ENCODE peak calls at places on chromosomes 11 and 22, in six cellular contexts. O is H1; A is effector memory CD8-positive, alpha-beta T cell; Q is HAP-1; F is AG04450; J is lower lobe of right lung. N is an unnamed sample.

GRCh38 chr11:19276859-19277808 is 36.4 kb upstream of the E2F8 start:
- DNase-seq in O (no peak), A (no peak), Q (no peak), F (no peak), J (no peak), N (no peak)

GRCh38 chr22:26394787-26395186 is 34.3 kb upstream of the ASPHD2 start:
- DNase-seq in O (no peak), A (no peak), Q (peak), F (no peak), J (no peak), N (no peak)

GRCh38 chr22:24728790-24729637 is 45.5 kb downstream of the PIWIL3 start:
- DNase-seq in O (no peak), A (no peak), Q (no peak), F (peak), J (no peak), N (no peak)

GRCh38 chr22:35997438-35997837 is 31.2 kb downstream of the RBFOX2 start:
- DNase-seq in O (no peak), A (no peak), Q (no peak), F (no peak), J (no peak), N (no peak)

GRCh38 chr22:31244044-31244942 is 32.2 kb downstream of the LIMK2 start:
- DNase-seq in O (peak), A (no peak), Q (peak), F (peak), J (no peak), N (no peak)

GRCh38 chr11:47889714-47890441 is 41.7 kb upstream of the NUP160 start:
- DNase-seq in O (no peak), A (no peak), Q (no peak), F (no peak), J (no peak), N (no peak)

GRCh38 chr22:45212306-45212709 is 28.4 kb downstream of the KIAA0930 start:
- DNase-seq in O (no peak), A (no peak), Q (no peak), F (peak), J (peak), N (peak)

GRCh38 chr11:69239320-69240040 is 54.5 kb upstream of the MYEOV start:
- DNase-seq in O (no peak), A (no peak), Q (no peak), F (no peak), J (no peak), N (no peak)

GRCh38 chr11:12031856-12032526 is 23.6 kb upstream of the DKK3 start:
- DNase-seq in O (no peak), A (no peak), Q (no peak), F (no peak), J (no peak), N (no peak)

GRCh38 chr11:132312161-132312560 is 941.7 kb downstream of the NTM start:
- DNase-seq in O (no peak), A (no peak), Q (no peak), F (peak), J (no peak), N (no peak)

GRCh38 chr11:64052938-64053622 is 17.3 kb downstream of the FLRT1 start:
- DNase-seq in O (no peak), A (no peak), Q (no peak), F (no peak), J (no peak), N (no peak)

GRCh38 chr11:64121637-64122410 is 44.1 kb downstream of the MACROD1 start:
- DNase-seq in O (no peak), A (no peak), Q (peak), F (peak), J (no peak), N (no peak)

GRCh38 chr11:117410861-117411725 is 83.4 kb downstream of the CEP164 start:
- DNase-seq in O (no peak), A (no peak), Q (no peak), F (no peak), J (no peak), N (no peak)

GRCh38 chr22:47032091-47032943 is 269.9 kb downstream of the TBC1D22A start:
- DNase-seq in O (no peak), A (no peak), Q (no peak), F (no peak), J (peak), N (peak)

GRCh38 chr22:45435544-45436139 is 22.1 kb downstream of the RIBC2 start:
- DNase-seq in O (peak), A (peak), Q (peak), F (peak), J (peak), N (peak)

GRCh38 chr22:34096770-34097169 is 176.5 kb upstream of the LARGE1 start:
- DNase-seq in O (no peak), A (no peak), Q (no peak), F (no peak), J (no peak), N (no peak)

GRCh38 chr22:32686354-32686753 is 115.2 kb upstream of the TIMP3 start:
- DNase-seq in O (no peak), A (no peak), Q (no peak), F (no peak), J (no peak), N (no peak)

GRCh38 chr22:47048123-47049077 is 285.9 kb downstream of the TBC1D22A start:
- DNase-seq in O (no peak), A (no peak), Q (no peak), F (no peak), J (peak), N (peak)

GRCh38 chr11:131275580-131275979 is 94.8 kb upstream of the NTM start:
- DNase-seq in O (no peak), A (no peak), Q (no peak), F (no peak), J (no peak), N (no peak)

GRCh38 chr11:122910775-122911174 is 28.2 kb downstream of the JHY start:
- DNase-seq in O (no peak), A (no peak), Q (no peak), F (no peak), J (no peak), N (no peak)

GRCh38 chr11:4699697-4700435 is 2.2 kb upstream of the OR51E2 start:
- DNase-seq in O (no peak), A (no peak), Q (no peak), F (no peak), J (no peak), N (no peak)

GRCh38 chr11:34208266-34209135 is 103.1 kb downstream of the NAT10 start:
- DNase-seq in O (no peak), A (no peak), Q (no peak), F (no peak), J (no peak), N (no peak)

GRCh38 chr11:106789406-106789805 is 228.9 kb downstream of the GUCY1A2 start:
- DNase-seq in O (no peak), A (no peak), Q (no peak), F (no peak), J (no peak), N (no peak)

GRCh38 chr11:102924851-102925380 is 30.6 kb downstream of the MMP13 start:
- DNase-seq in O (no peak), A (no peak), Q (no peak), F (no peak), J (no peak), N (no peak)

GRCh38 chr22:37560682-37561208 is 465 bp downstream of the CDC42EP1 start:
- DNase-seq in O (no peak), A (no peak), Q (peak), F (no peak), J (peak), N (no peak)

GRCh38 chr11:6455070-6455469 is 14.3 kb upstream of the HPX start:
- DNase-seq in O (no peak), A (no peak), Q (no peak), F (no peak), J (no peak), N (no peak)

GRCh38 chr11:65743928-65744698 is 23.5 kb upstream of the RNASEH2C start:
- DNase-seq in O (peak), A (no peak), Q (peak), F (no peak), J (no peak), N (no peak)

GRCh38 chr11:62689421-62690183 is at the start of gene LRRN4CL:
- DNase-seq in O (no peak), A (no peak), Q (no peak), F (peak), J (no peak), N (no peak)

GRCh38 chr22:27372969-27373670 is 428.4 kb downstream of the MN1 start:
- DNase-seq in O (peak), A (no peak), Q (peak), F (no peak), J (peak), N (no peak)

GRCh38 chr11:46472662-46472994 is 81.1 kb upstream of the CHRM4 start:
- DNase-seq in O (no peak), A (no peak), Q (no peak), F (no peak), J (no peak), N (no peak)

GRCh38 chr22:23220485-23221350 is 40.4 kb downstream of the BCR start:
- DNase-seq in O (no peak), A (no peak), Q (no peak), F (no peak), J (peak), N (peak)

GRCh38 chr22:36027579-36027959 is 1.1 kb downstream of the RBFOX2 start:
- DNase-seq in O (no peak), A (no peak), Q (peak), F (no peak), J (no peak), N (no peak)

GRCh38 chr11:120337896-120338840 is 2.0 kb downstream of the ARHGEF12 start:
- DNase-seq in O (no peak), A (no peak), Q (peak), F (no peak), J (no peak), N (no peak)

N was measured in spleen.